ENCODE peak calls at places on chromosome X, in eight cellular contexts. H is C1 segment of cervical spinal cord; K is immature natural killer cell; Z is GM03348; Q is occipital lobe; V is stimulated activated CD4-positive, alpha-beta T cell treated with anti-CD3 and anti-CD28 coated beads, Interleukin-4, amount 100 ng/mL, for 24 hours; Y is lung; C is brain microvascular endothelial cell. D is an unnamed sample.
A peak's percentile ranks its signal among the peaks of the same experiment; 100 is the strongest.

GRCh38 chrX:134026732-134027311 is 41.4 kb upstream of the GPC3 start:
- DNase-seq in H (no peak), K (no peak), Z (peak; percentile 44), Q (no peak), V (peak; percentile 23), Y (peak; percentile 49), C (peak; percentile 11), D (peak; percentile 16)

GRCh38 chrX:13499736-13500135 is 69.7 kb upstream of the EGFL6 start:
- DNase-seq in H (no peak), K (no peak), Z (no peak), Q (no peak), V (no peak), Y (no peak), C (no peak), D (no peak)

GRCh38 chrX:34557733-34558132 is 99.4 kb downstream of the TMEM47 start:
- DNase-seq in H (no peak), K (no peak), Z (no peak), Q (no peak), V (no peak), Y (no peak), C (no peak), D (no peak)

GRCh38 chrX:128805236-128805635 is 718.1 kb downstream of the SMARCA1 start:
- DNase-seq in H (no peak), K (no peak), Z (no peak), Q (no peak), V (no peak), Y (no peak), C (no peak), D (no peak)

GRCh38 chrX:40152706-40153334 is 55.1 kb upstream of the BCOR start:
- DNase-seq in H (peak; percentile 57), K (no peak), Z (peak; percentile 61), Q (peak; percentile 13), V (no peak), Y (no peak), C (no peak), D (peak; percentile 75)

GRCh38 chrX:69237228-69237627 is 72.0 kb upstream of the PJA1 start:
- DNase-seq in H (no peak), K (no peak), Z (no peak), Q (no peak), V (no peak), Y (no peak), C (no peak), D (no peak)

GRCh38 chrX:153669174-153669890 is 4.3 kb downstream of the PNCK start:
- DNase-seq in H (no peak), K (peak; percentile 41), Z (peak; percentile 66), Q (no peak), V (peak; percentile 40), Y (no peak), C (no peak), D (no peak)

GRCh38 chrX:10450959-10451355 is 169.4 kb downstream of the MID1 start:
- DNase-seq in H (no peak), K (no peak), Z (peak; percentile 16), Q (no peak), V (no peak), Y (no peak), C (peak; percentile 5), D (no peak)

GRCh38 chrX:65997978-65998717 is 41.7 kb downstream of the VSIG4 start:
- DNase-seq in H (no peak), K (no peak), Z (no peak), Q (no peak), V (no peak), Y (no peak), C (no peak), D (no peak)

GRCh38 chrX:37652053-37652452 is 33.5 kb upstream of the XK start:
- DNase-seq in H (no peak), K (no peak), Z (no peak), Q (no peak), V (no peak), Y (no peak), C (no peak), D (no peak)

GRCh38 chrX:20173856-20174255 is 32.2 kb upstream of the EIF1AX start:
- DNase-seq in H (no peak), K (no peak), Z (no peak), Q (no peak), V (no peak), Y (no peak), C (no peak), D (no peak)

GRCh38 chrX:70508296-70508911 is 63.8 kb downstream of the DLG3 start:
- DNase-seq in H (no peak), K (no peak), Z (no peak), Q (no peak), V (peak; percentile 4), Y (no peak), C (peak; percentile 3), D (no peak)

GRCh38 chrX:24494544-24495113 is 29.5 kb downstream of the PDK3 start:
- DNase-seq in H (no peak), K (peak; percentile 28), Z (peak; percentile 45), Q (no peak), V (no peak), Y (no peak), C (peak; percentile 58), D (peak; percentile 17)

GRCh38 chrX:149721778-149722177 is 9.9 kb downstream of the MAGEA11 start:
- DNase-seq in H (no peak), K (no peak), Z (no peak), Q (no peak), V (no peak), Y (no peak), C (no peak), D (no peak)

GRCh38 chrX:110050386-110050785 is 47.5 kb downstream of the TMEM164 start:
- DNase-seq in H (no peak), K (no peak), Z (no peak), Q (no peak), V (no peak), Y (no peak), C (no peak), D (no peak)